ENCODE peak calls at places on chromosome 2, in ten cellular contexts. V is effector memory CD4-positive, alpha-beta T cell; P is astrocyte of the spinal cord; K is fibroblast of the aortic adventitia; W is sigmoid colon; N is endothelial cell of umbilical vein; R is tibial artery; B is CD8-positive, alpha-beta memory T cell; T is pancreas; Q is IMR-90. U is an unnamed sample.

GRCh38 chr2:241686322-241686648 is 330 bp downstream of the DTYMK start:
- DNase-seq in V (no peak), P (no peak), K (no peak), W (no peak), N (no peak), R (no peak), B (no peak), T (no peak), Q (no peak), U (no peak)

GRCh38 chr2:12896283-12897014 is 179.7 kb downstream of the TRIB2 start:
- DNase-seq in V (no peak), P (no peak), K (no peak), W (no peak), N (no peak), R (no peak), B (no peak), T (no peak), Q (no peak), U (no peak)

GRCh38 chr2:217433522-217433921 is 569.3 kb downstream of the TNS1 start:
- DNase-seq in V (no peak), P (no peak), K (no peak), W (no peak), N (no peak), R (no peak), B (no peak), T (no peak), Q (peak; percentile 28), U (no peak)

GRCh38 chr2:217413193-217413592 is 553.3 kb upstream of the TNP1 start:
- DNase-seq in V (no peak), P (no peak), K (peak; percentile 45), W (peak; percentile 87), N (no peak), R (no peak), B (no peak), T (no peak), Q (no peak), U (no peak)

GRCh38 chr2:228444156-228444555 is 262.7 kb upstream of the SPHKAP start:
- DNase-seq in V (no peak), P (no peak), K (no peak), W (no peak), N (no peak), R (no peak), B (no peak), T (no peak), Q (no peak), U (no peak)

GRCh38 chr2:216404010-216404618 is 8.2 kb upstream of the SMARCAL1 start:
- DNase-seq in V (no peak), P (peak; percentile 33), K (peak; percentile 59), W (no peak), N (peak; percentile 21), R (no peak), B (peak; percentile 39), T (no peak), Q (peak; percentile 37), U (no peak)

GRCh38 chr2:160491922-160492371 is 1.7 kb downstream of the RBMS1 start:
- DNase-seq in V (no peak), P (peak; percentile 68), K (peak; percentile 82), W (no peak), N (peak; percentile 65), R (no peak), B (no peak), T (no peak), Q (peak; percentile 75), U (peak; percentile 49)

GRCh38 chr2:133045787-133046186 is 375.8 kb upstream of the LYPD1 start:
- DNase-seq in V (no peak), P (no peak), K (peak; percentile 18), W (no peak), N (no peak), R (no peak), B (no peak), T (no peak), Q (peak; percentile 63), U (no peak)

GRCh38 chr2:97935719-97936161 is 60.0 kb downstream of the TMEM131 start:
- DNase-seq in V (no peak), P (peak; percentile 49), K (peak; percentile 93), W (no peak), N (no peak), R (no peak), B (no peak), T (no peak), Q (peak; percentile 72), U (no peak)

GRCh38 chr2:60979231-60979630 is 38.3 kb upstream of the PEX13 start:
- DNase-seq in V (no peak), P (no peak), K (no peak), W (no peak), N (no peak), R (no peak), B (no peak), T (no peak), Q (no peak), U (no peak)

GRCh38 chr2:99659874-99660273 is 170.1 kb upstream of the REV1 start:
- DNase-seq in V (no peak), P (peak; percentile 68), K (peak; percentile 24), W (peak; percentile 83), N (no peak), R (no peak), B (no peak), T (no peak), Q (peak; percentile 48), U (no peak)

GRCh38 chr2:173865976-173866857 is 99.0 kb downstream of the SP3 start:
- DNase-seq in V (no peak), P (no peak), K (no peak), W (no peak), N (no peak), R (no peak), B (no peak), T (no peak), Q (no peak), U (no peak)

GRCh38 chr2:39730685-39731302 is 48.3 kb downstream of the THUMPD2 start:
- DNase-seq in V (no peak), P (peak; percentile 35), K (no peak), W (no peak), N (peak; percentile 50), R (no peak), B (no peak), T (no peak), Q (peak; percentile 35), U (no peak)

GRCh38 chr2:154886316-154886715 is 187.8 kb downstream of the KCNJ3 start:
- DNase-seq in V (no peak), P (no peak), K (no peak), W (no peak), N (no peak), R (no peak), B (no peak), T (no peak), Q (no peak), U (no peak)

DNA sequence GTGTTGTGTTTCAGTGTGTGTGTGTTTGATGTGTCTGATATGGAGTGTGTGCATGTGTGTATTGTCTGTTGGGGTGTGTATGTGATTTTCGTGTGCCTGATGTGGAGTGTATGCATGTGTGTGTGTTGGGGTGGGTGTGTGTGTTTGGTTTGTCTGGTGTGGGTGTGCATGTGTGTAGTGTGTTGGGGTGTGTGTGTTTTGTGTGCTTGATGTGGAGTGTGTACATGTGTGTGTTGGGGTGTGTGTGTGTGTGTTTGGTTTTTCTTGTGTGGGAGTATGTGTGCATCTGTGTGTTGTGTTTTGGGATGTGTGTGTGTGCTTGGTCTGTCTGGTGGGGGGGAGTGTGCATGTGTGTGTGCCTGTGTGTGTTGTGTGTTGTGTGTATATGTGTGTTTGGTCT is 247.4 kb upstream of the ST6GAL2 start:
- DNase-seq in V (no peak), P (no peak), K (no peak), W (no peak), N (no peak), R (no peak), B (no peak), T (no peak), Q (no peak), U (no peak)
- H3K4me3 ChIP-seq in V (no peak overlapping the region), P (no peak overlapping the region), K (no peak overlapping the region), W (no peak overlapping the region), N (no peak overlapping the region), R (no peak overlapping the region), B (no peak overlapping the region), T (no peak overlapping the region), Q (no peak overlapping the region), U (no peak overlapping the region)

GRCh38 chr2:181407171-181407570 is 50.0 kb upstream of the ITGA4 start:
- DNase-seq in V (no peak), P (no peak), K (no peak), W (no peak), N (no peak), R (no peak), B (no peak), T (no peak), Q (no peak), U (no peak)

GRCh38 chr2:181411105-181411849 is 45.9 kb upstream of the ITGA4 start:
- DNase-seq in V (no peak), P (no peak), K (no peak), W (no peak), N (no peak), R (no peak), B (no peak), T (no peak), Q (no peak), U (no peak)
- H3K4me3 ChIP-seq in V (no peak overlapping the region), P (no peak overlapping the region), K (no peak overlapping the region), W (no peak overlapping the region), N (no peak overlapping the region), R (no peak overlapping the region), B (no peak overlapping the region), T (no peak overlapping the region), Q (no peak overlapping the region), U (no peak overlapping the region)

DNA sequence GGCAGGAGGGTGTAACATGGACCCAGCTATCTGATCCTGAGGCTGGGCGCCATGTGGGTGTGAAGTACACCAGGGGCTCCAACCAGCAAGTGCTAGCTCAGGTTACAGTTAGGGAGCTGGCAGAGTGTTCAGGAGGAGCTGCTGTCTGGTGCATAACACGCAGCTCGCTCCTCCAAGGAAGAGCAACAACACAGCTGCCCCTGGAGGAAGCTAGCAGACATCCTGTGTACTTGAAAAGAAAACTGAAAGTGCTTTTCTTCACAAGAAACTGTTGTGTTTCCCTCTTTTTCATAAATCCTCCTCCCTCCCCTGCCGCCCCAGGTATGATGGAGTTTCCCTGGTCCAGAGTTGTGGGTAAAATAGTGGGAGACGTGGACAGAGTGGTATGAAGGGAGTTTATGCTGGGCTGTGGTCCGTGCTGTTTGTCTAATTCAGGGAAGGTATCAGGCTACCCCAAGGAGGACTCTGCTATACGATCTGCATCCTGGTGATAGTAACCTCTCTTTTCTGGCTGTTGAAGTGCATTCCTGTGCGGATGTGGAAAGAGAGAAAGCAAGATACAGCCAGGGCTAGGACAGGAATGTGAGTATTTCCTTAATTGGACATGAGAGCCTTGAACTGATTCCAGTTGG is 6.1 kb upstream of the LBH start:
- DNase-seq in V (no peak), P (peak; percentile 65), K (peak; percentile 81), W (peak; percentile 84), N (peak; percentile 64), R (no peak), B (peak; percentile 73), T (no peak), Q (peak; percentile 87), U (no peak)
- H3K4me3 ChIP-seq in V (peak overlapping the region; percentile 67), P (peak overlapping the region; percentile 1), K (peak overlapping the region; percentile 60), W (peak overlapping the region; percentile 7), N (no peak overlapping the region), R (peak overlapping the region; percentile 17), B (peak overlapping the region; percentile 63), T (peak overlapping the region; percentile 25), Q (peak overlapping the region; percentile 56), U (peak overlapping the region; percentile 9)

DNA sequence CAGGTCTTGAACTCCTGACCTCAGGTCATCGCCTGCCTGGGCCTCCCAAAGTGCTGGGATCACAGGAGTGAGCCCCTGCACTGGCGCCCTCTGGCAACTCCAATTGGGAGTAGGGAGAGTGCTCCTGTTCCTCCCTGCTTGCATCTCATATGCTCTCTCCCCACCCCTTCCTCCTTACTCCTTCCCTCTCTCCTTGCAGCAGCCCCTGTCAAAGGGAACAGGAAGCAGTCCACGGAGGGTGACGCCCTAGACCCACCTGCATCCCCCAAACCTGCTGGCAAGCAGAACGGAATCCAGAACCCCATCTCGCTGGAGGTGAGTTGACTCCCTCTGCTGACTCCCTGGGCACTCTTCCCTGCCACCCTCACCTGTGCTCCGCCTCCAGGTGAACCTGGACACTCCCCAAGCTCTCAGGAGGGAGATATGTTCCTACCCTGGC is 10.7 kb downstream of the ARID5A start:
- DNase-seq in V (no peak), P (no peak), K (no peak), W (no peak), N (no peak), R (peak; percentile 60), B (no peak), T (no peak), Q (no peak), U (no peak)
- H3K4me3 ChIP-seq in V (no peak overlapping the region), P (no peak overlapping the region), K (no peak overlapping the region), W (no peak overlapping the region), N (no peak overlapping the region), R (no peak overlapping the region), B (no peak overlapping the region), T (no peak overlapping the region), Q (no peak overlapping the region), U (no peak overlapping the region)

U was measured in kidney epithelial cell.